ENCODE peak calls at places on chromosomes 13 and 19, in ten cellular contexts. W, R, X, V, F, C, T, J, E and H are unnamed samples.

GRCh38 chr19:43622956-43623355 is 3.5 kb upstream of the ZNF428 start:
- DNase-seq in C (no peak), W (no peak), V (no peak), X (no peak), R (no peak), F (no peak), E (no peak), T (no peak), J (no peak), H (no peak)

GRCh38 chr19:7679017-7679720 is 1.5 kb upstream of the TRAPPC5 start:
- DNase-seq in V (no peak), T (no peak), J (no peak), E (no peak), X (peak), R (peak), F (no peak), C (no peak), W (peak), H (peak)

GRCh38 chr13:37918116-37919100 is 48.8 kb upstream of the TRPC4 start:
- DNase-seq in J (no peak), C (no peak), R (no peak), T (no peak), E (no peak), V (no peak), W (no peak), F (no peak), X (no peak), H (no peak)

GRCh38 chr13:53143757-53144320 is 115.2 kb downstream of the OLFM4 start:
- DNase-seq in C (no peak), R (no peak), E (no peak), W (no peak), V (no peak), J (no peak), F (no peak), X (no peak), T (no peak), H (no peak)

GRCh38 chr13:39347926-39348901 is 254.8 kb downstream of the LHFPL6 start:
- DNase-seq in W (no peak), E (no peak), R (no peak), F (no peak), J (no peak), T (no peak), C (no peak), V (peak), X (no peak), H (peak)

GRCh38 chr13:94382520-94382919 is 97.0 kb downstream of the DCT start:
- DNase-seq in T (no peak), V (no peak), F (no peak), R (no peak), J (no peak), E (no peak), W (no peak), X (no peak), C (no peak), H (no peak)

GRCh38 chr19:9913237-9914000 is 22.9 kb downstream of the OLFM2 start:
- DNase-seq in E (no peak), V (no peak), R (no peak), J (peak), T (no peak), X (no peak), W (peak), F (no peak), C (peak), H (no peak)

GRCh38 chr13:51025245-51025872 is 85.7 kb downstream of the C13orf42 start:
- DNase-seq in T (no peak), J (no peak), V (no peak), X (no peak), F (no peak), C (no peak), W (no peak), E (no peak), R (no peak), H (no peak)

GRCh38 chr13:41562541-41563178 is 105.3 kb downstream of the RGCC start:
- DNase-seq in R (no peak), X (no peak), J (no peak), T (no peak), C (no peak), E (no peak), F (no peak), V (no peak), W (no peak), H (no peak)

GRCh38 chr19:3604987-3605343 is 1.7 kb downstream of the TBXA2R start:
- DNase-seq in W (no peak), E (no peak), V (peak), C (no peak), T (no peak), J (no peak), X (peak), F (no peak), R (peak), H (no peak)
- TF ChIP-seq POLR2A in W (no peak), E (no peak), V (no peak), C (no peak), T (no peak), J (no peak), X (no peak), F (no peak), R (no peak), H (no peak)

GRCh38 chr19:12330340-12330739 is 3.1 kb downstream of the ZNF563 start:
- DNase-seq in T (no peak), J (no peak), C (no peak), W (no peak), X (no peak), R (no peak), E (no peak), F (no peak), V (no peak), H (no peak)

GRCh38 chr19:12331211-12331941 is 2.1 kb downstream of the ZNF563 start:
- DNase-seq in V (peak), E (no peak), J (no peak), R (peak), W (no peak), X (no peak), C (no peak), F (no peak), T (no peak), H (peak)

DNA sequence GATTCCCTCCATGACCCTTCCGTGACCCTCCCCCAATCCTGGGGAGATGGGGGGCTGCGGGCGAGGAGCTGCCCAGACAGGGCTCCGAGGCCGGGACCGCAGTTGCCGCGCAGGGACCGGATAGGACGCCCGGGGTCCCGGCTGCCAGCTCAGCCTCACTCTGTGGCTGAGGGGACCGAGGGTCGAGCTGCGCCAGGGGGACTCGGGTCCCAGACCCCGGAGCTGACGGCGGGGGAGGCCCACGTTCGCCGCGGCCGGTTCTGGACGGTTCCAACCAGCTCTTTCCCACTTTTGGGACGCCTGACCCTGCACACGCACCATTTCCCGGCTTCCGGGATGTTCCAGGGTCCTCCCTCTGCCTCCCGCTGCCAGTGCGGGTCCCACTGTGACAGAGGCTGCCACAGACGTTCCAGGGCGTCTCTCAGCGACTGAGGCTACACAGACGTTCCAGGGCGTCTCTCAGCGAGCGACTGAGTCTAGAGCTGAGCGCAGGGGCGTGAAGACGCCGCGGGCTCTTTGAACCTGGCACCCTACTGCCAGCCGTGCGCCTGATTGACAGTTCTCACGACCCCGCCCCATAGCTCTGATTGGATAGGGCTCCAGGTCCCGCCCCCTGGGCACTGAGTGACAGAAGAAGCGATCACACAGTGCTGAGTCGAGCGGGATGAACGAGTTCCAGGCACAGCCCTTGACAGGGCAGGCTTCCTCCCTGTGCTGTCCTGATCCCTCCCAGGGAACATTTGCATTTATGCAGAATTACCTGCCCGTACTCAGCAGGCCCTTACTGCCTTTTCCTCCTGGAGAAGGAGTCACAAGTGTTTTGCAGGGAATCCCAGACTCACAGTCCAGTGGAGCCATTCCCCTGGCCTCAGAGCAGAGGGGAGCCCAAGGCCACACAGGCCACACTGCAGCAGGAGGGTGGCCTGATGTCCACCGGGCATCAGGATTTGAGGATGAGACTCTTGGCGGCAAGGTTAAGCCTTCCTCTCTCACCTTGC is at the start of gene ZNF563:
- DNase-seq in V (peak), C (peak), E (peak), F (peak), J (no peak), R (peak), X (peak), W (peak), T (peak), H (peak)
- TF ChIP-seq POLR2A in V (peak), C (peak), E (no peak), F (peak), J (no peak), R (peak), X (no peak), W (peak), T (peak), H (peak)

GRCh38 chr19:566403-566802 is 6.0 kb upstream of the BSG start:
- DNase-seq in W (no peak), V (no peak), F (peak), X (peak), R (no peak), C (peak), E (no peak), J (no peak), T (peak), H (peak)
- TF ChIP-seq POLR2A in W (no peak), V (no peak), F (no peak), X (peak), R (no peak), C (peak), E (no peak), J (no peak), T (no peak), H (no peak)

DNA sequence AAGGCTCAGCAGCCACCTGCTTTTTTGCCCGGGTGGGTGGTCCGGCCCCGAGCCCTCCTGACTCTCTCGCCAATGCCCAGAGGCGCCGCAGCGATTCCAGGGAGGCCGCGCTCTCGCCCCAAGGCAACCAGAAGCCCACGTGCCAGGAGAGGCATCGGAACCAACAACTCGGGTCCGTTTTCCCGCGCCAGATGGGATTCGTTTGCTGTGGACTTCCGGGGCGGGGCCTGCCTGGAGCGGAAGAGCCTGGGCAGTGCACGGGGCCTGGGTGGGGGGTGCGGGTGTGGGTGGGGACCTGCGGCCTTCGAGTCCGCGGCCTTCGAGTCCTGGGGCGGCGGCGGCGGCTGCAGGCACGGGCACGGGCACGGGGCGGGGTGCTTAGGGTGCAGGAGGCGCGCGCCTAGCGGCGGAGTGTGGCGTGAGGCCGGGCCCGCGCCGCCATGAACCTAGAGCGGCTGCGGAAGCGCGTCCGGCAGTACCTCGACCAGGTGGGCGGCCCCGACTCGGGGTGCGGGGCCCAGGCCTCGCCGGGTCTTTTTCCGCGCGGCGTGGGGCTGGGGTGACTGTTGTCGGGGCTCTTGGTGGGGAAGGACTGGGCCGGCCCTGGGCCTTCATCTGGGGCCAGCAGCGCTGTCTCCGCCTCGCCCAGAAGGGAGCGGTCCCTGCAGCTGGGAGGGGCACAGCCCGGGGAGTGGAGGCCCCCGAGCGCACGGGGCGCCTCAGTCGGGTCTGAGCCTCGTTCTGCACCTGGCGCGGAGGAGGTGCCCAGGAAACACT is at the start of gene CDC16:
- DNase-seq in J (peak), T (peak), W (peak), R (peak), E (peak), X (peak), C (peak), V (peak), F (peak), H (peak)
- TF ChIP-seq POLR2A in J (peak), T (peak), W (peak), R (peak), E (no peak), X (peak), C (no peak), V (peak), F (no peak), H (peak)

DNA sequence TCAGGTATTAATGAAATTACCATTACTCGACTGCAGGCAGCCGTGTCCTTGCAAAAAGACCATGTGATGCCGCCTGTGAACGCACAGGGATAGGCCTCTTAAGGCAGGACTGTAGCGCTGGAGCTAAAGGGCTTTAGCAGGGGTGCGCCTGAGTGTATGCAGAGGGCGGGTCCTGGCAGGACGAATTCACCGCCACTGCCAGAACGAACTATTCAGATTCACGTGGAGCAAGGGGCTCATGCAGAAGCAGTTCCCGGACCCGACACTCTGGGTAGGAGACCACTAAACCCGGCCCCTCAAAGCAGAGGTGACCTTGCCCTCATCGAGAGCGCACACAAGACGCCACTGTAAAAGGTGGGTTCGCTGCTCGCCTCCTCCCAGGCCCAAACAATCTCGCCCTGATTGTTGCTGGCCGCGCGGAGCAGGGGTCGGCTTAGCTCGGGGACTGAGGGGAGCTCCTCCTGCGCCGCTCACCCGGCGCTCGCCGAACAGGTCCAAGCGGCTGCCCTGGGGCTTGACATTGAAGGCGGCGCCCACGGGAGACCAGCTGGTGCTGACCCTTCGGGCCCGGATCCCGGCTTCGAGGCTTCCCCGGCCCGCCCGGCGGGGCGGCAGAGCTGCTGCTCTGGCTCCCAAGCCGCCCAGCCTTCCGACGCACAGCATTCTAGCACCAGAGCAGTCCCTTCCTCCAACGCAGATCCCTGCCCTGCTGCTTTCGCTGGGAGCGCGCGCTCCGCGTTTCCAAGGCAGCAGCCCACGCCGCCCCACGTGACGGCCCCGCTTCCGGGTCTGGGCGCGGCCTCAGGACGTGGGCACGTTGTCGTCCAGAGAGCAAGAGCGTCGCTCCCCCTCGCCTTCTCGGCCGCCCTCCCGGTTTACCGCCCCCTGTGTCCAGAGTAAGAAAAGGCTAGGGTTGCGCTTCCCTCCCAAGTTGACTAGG is at the start of gene MIPEP:
- DNase-seq in J (peak), C (peak), V (peak), X (peak), W (peak), R (peak), E (peak), F (peak), T (peak), H (peak)
- TF ChIP-seq POLR2A in J (peak), C (peak), V (peak), X (peak), W (peak), R (peak), E (no peak), F (peak), T (peak), H (peak)

GRCh38 chr19:1862068-1862423 is 1.3 kb downstream of the KLF16 start:
- DNase-seq in E (no peak), V (no peak), R (no peak), J (no peak), C (no peak), T (no peak), X (no peak), W (peak), F (no peak), H (no peak)

GRCh38 chr19:1861599-1862031 is 1.8 kb downstream of the KLF16 start:
- DNase-seq in W (peak), V (no peak), X (no peak), R (no peak), C (no peak), F (no peak), J (no peak), T (no peak), E (no peak), H (no peak)

GRCh38 chr19:1863308-1863637 is at the start of gene KLF16:
- DNase-seq in F (no peak), T (no peak), X (no peak), J (no peak), R (no peak), E (no peak), V (no peak), W (no peak), C (no peak), H (no peak)

GRCh38 chr19:1863638-1864479 is 480 bp upstream of the KLF16 start:
- DNase-seq in J (no peak), E (peak), R (peak), V (peak), T (peak), X (peak), C (peak), W (peak), F (peak), H (peak)

DNA sequence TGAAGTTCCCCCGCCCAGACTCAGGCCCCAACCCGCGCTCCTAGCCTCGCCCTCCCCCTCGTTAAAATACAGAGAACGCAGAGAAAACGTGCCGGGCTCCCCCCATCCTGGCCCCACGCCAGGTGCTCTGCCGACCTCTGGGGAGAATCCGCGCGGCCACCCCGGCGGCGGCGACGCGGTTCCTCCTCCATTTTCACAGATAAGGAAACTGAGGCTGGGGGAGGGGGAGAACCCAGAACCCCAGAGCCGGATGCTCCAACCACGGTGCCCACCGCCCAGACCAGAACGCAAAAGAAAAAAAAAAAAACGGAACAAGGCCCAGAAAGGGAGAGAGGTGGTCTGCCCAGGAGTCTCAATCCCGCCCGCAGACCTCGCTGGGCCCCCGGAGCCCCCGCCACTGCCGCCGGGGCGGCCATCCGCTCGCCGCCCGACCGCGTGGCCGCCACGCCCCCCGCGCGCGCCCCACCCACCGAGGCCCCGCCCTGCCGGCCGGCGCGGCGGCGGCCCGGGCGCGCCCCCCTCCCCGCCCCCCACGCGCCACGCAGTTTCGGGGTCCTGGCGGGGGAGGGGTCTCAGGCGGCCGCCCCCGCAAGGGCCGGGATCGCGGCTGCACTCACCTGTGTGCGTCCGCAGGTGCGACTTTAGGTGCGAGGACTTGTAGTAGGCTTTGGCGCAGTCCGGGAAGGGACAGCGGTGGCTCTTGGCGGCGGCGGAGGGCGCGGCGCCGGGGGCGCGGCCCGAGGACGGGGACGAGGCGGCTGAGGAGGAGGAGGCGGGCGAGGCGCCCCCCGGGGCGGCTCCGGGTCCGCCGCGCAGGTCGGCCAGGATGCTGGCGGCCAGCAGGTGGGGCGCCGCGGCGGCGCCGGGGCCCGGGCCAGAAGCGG is 713 bp downstream of the KLF16 start:
- DNase-seq in T (no peak), X (peak), W (peak), R (no peak), F (no peak), J (no peak), V (peak), C (peak), E (peak), H (peak)
- TF ChIP-seq POLR2A in T (no peak), X (no peak), W (no peak), R (no peak), F (no peak), J (no peak), V (no peak), C (no peak), E (no peak), H (peak)

DNA sequence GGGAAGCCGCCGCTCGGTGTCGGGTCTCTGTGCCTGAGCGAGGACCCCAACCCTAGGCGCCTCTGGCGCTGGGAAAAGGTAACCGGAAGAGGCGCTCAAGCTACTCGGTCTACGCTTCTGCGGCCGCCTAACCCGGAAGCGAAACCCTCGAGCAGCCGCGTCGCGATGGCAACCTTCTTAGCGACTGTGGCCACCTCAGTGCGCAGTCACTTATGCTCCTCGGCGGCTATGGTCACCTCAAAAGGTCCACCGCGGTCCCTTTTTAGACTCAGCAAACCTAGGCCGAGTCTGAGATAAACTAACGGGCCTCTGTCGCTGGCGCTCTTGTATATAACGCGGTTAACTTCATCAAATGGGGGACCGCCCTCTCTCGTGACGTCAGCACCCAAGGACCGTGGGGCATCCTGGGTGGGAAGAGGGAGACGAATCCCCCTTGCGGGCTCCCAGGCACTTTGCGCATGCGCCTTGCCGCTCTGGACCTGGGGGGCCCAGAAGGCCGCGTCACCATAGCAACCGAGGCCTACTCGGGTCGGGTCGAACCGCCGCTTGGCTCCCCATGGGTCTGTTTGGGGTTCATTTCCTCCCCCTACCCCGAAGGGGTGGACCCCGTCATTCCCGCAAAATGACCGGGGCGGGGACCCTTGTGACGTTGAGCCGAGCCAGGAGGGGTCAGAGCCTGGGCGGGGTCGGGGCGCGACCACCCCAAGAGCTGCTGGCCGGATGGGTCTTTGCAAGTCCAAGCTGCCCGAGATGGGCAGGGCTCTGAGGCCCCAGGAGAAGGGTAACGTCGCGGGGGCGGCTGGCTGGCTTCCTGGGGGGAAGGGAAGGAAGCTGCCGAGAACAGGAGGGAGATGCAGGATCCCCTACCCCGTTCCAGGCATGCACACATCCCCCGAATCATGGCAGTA is at the start of gene GTF2F1:
- DNase-seq in F (peak), C (peak), R (peak), E (peak), X (peak), V (peak), T (peak), J (peak), W (peak), H (peak)
- TF ChIP-seq POLR2A in F (peak), C (peak), R (peak), E (no peak), X (peak), V (peak), T (peak), J (peak), W (peak), H (peak)